ENCODE peak calls at places on chromosomes 7 and 10, in four cellular contexts. One of them, this sample, is unnamed.

GRCh38 chr7:87339373-87339897 is 6.0 kb upstream of the CROT start:
- DNase-seq in astrocyte: no peak
- DNase-seq in kidney epithelial cell: no peak
- DNase-seq in SW 1271: no peak
- DNase-seq in this sample: no peak

GRCh38 chr10:68406815-68407585 is at the start of gene RUFY2:
- DNase-seq in SW 1271: peak
- DNase-seq in astrocyte: peak
- DNase-seq in kidney epithelial cell: no peak
- DNase-seq in this sample: peak

GRCh38 chr7:51035696-51036095 is 253.0 kb upstream of the GRB10 start:
- DNase-seq in astrocyte: peak
- DNase-seq in kidney epithelial cell: no peak
- DNase-seq in SW 1271: no peak
- DNase-seq in this sample: no peak

GRCh38 chr7:158973941-158974785 is 117.8 kb downstream of the DYNC2I1 start:
- DNase-seq in SW 1271: no peak
- DNase-seq in astrocyte: no peak
- DNase-seq in kidney epithelial cell: no peak
- DNase-seq in this sample: no peak

GRCh38 chr7:23863209-23863798 is 153.3 kb downstream of the STK31 start:
- DNase-seq in astrocyte: peak
- DNase-seq in kidney epithelial cell: no peak
- DNase-seq in SW 1271: peak
- DNase-seq in this sample: no peak

GRCh38 chr10:49282879-49283321 is 16.1 kb upstream of the C10orf71 start:
- DNase-seq in SW 1271: no peak
- DNase-seq in kidney epithelial cell: no peak
- DNase-seq in astrocyte: no peak
- DNase-seq in this sample: no peak

GRCh38 chr10:30062090-30062489 is 2.7 kb upstream of the JCAD start:
- DNase-seq in astrocyte: peak
- DNase-seq in kidney epithelial cell: no peak
- DNase-seq in SW 1271: no peak
- DNase-seq in this sample: no peak

GRCh38 chr10:125707852-125708468 is 11.5 kb upstream of the EDRF1 start:
- DNase-seq in kidney epithelial cell: peak
- DNase-seq in astrocyte: peak
- DNase-seq in SW 1271: no peak
- DNase-seq in this sample: no peak

GRCh38 chr7:4689151-4689550 is 7.1 kb downstream of the FOXK1 start:
- DNase-seq in kidney epithelial cell: no peak
- DNase-seq in SW 1271: no peak
- DNase-seq in astrocyte: no peak
- DNase-seq in this sample: no peak

GRCh38 chr7:30278386-30278785 is 6.0 kb upstream of the ZNRF2 start:
- DNase-seq in kidney epithelial cell: no peak
- DNase-seq in astrocyte: no peak
- DNase-seq in SW 1271: no peak
- DNase-seq in this sample: peak

GRCh38 chr7:54397836-54398612 is 144.2 kb upstream of the VSTM2A start:
- DNase-seq in SW 1271: no peak
- DNase-seq in astrocyte: no peak
- DNase-seq in kidney epithelial cell: no peak
- DNase-seq in this sample: no peak

GRCh38 chr7:28643369-28644340 is 231.3 kb downstream of the CREB5 start:
- DNase-seq in kidney epithelial cell: no peak
- DNase-seq in astrocyte: no peak
- DNase-seq in SW 1271: no peak
- DNase-seq in this sample: no peak

GRCh38 chr7:84450802-84451201 is 256.2 kb upstream of the SEMA3A start:
- DNase-seq in astrocyte: no peak
- DNase-seq in SW 1271: no peak
- DNase-seq in kidney epithelial cell: no peak
- DNase-seq in this sample: no peak

GRCh38 chr10:79048639-79049550 is 19.9 kb upstream of the ZMIZ1 start:
- DNase-seq in kidney epithelial cell: no peak
- DNase-seq in SW 1271: no peak
- DNase-seq in astrocyte: no peak
- DNase-seq in this sample: no peak

GRCh38 chr10:131824371-131825149 is 76.2 kb upstream of the PPP2R2D start:
- DNase-seq in SW 1271: no peak
- DNase-seq in astrocyte: no peak
- DNase-seq in kidney epithelial cell: no peak
- DNase-seq in this sample: no peak

GRCh38 chr10:26457088-26457487 is 18.9 kb downstream of the APBB1IP start:
- DNase-seq in SW 1271: no peak
- DNase-seq in astrocyte: no peak
- DNase-seq in kidney epithelial cell: no peak
- DNase-seq in this sample: no peak

GRCh38 chr10:132582795-132583194 is 45.2 kb downstream of the INPP5A start:
- DNase-seq in SW 1271: no peak
- DNase-seq in kidney epithelial cell: no peak
- DNase-seq in astrocyte: no peak
- DNase-seq in this sample: no peak

GRCh38 chr7:129829677-129830631 is 122.8 kb downstream of the UBE2H start:
- DNase-seq in SW 1271: peak
- DNase-seq in kidney epithelial cell: no peak
- DNase-seq in astrocyte: peak
- DNase-seq in this sample: peak

GRCh38 chr7:84447636-84448293 is 253.2 kb upstream of the SEMA3A start:
- DNase-seq in astrocyte: no peak
- DNase-seq in kidney epithelial cell: no peak
- DNase-seq in SW 1271: no peak
- DNase-seq in this sample: no peak

GRCh38 chr7:16466087-16466472 is 542 bp upstream of the SOSTDC1 start:
- DNase-seq in kidney epithelial cell: no peak
- DNase-seq in SW 1271: no peak
- DNase-seq in astrocyte: no peak
- DNase-seq in this sample: no peak

GRCh38 chr10:49657606-49658005 is 21.8 kb upstream of the C10orf53 start:
- DNase-seq in astrocyte: no peak
- DNase-seq in SW 1271: no peak
- DNase-seq in kidney epithelial cell: no peak
- DNase-seq in this sample: no peak

GRCh38 chr7:151437163-151437553 is 2.8 kb downstream of the CRYGN start:
- DNase-seq in astrocyte: no peak
- DNase-seq in SW 1271: no peak
- DNase-seq in kidney epithelial cell: no peak
- DNase-seq in this sample: no peak

GRCh38 chr7:139772837-139773236 is 5.0 kb downstream of the HIPK2 start:
- DNase-seq in kidney epithelial cell: no peak
- DNase-seq in SW 1271: no peak
- DNase-seq in astrocyte: no peak
- DNase-seq in this sample: no peak

GRCh38 chr10:11602919-11603523 is 8.4 kb downstream of the USP6NL start:
- DNase-seq in kidney epithelial cell: no peak
- DNase-seq in astrocyte: peak
- DNase-seq in SW 1271: no peak
- DNase-seq in this sample: peak

GRCh38 chr7:112449353-112449752 is 907 bp upstream of the IFRD1 start:
- DNase-seq in SW 1271: peak
- DNase-seq in astrocyte: peak
- DNase-seq in kidney epithelial cell: no peak
- DNase-seq in this sample: no peak

GRCh38 chr10:79981673-79982485 is 33.0 kb upstream of the SFTPD start:
- DNase-seq in SW 1271: peak
- DNase-seq in kidney epithelial cell: no peak
- DNase-seq in astrocyte: peak
- DNase-seq in this sample: peak

GRCh38 chr10:16439294-16439693 is 2.5 kb downstream of the PTER start:
- DNase-seq in kidney epithelial cell: no peak
- DNase-seq in SW 1271: no peak
- DNase-seq in astrocyte: no peak
- DNase-seq in this sample: no peak

GRCh38 chr10:94630017-94630688 is 53.4 kb upstream of the CYP2C18 start:
- DNase-seq in SW 1271: peak
- DNase-seq in kidney epithelial cell: no peak
- DNase-seq in astrocyte: peak
- DNase-seq in this sample: no peak

GRCh38 chr7:25894902-25895791 is 256.9 kb upstream of the NFE2L3 start:
- DNase-seq in kidney epithelial cell: no peak
- DNase-seq in astrocyte: no peak
- DNase-seq in SW 1271: no peak
- DNase-seq in this sample: peak

GRCh38 chr10:95233377-95234034 is 39.5 kb downstream of the ACSM6 start:
- DNase-seq in astrocyte: no peak
- DNase-seq in kidney epithelial cell: no peak
- DNase-seq in SW 1271: no peak
- DNase-seq in this sample: no peak

GRCh38 chr7:266851-267840 is 22.8 kb upstream of the FOXL3 start:
- DNase-seq in SW 1271: no peak
- DNase-seq in kidney epithelial cell: no peak
- DNase-seq in astrocyte: no peak
- DNase-seq in this sample: no peak

GRCh38 chr10:7300327-7300726 is 110.5 kb downstream of the SFMBT2 start:
- DNase-seq in SW 1271: no peak
- DNase-seq in astrocyte: peak
- DNase-seq in kidney epithelial cell: peak
- DNase-seq in this sample: no peak

GRCh38 chr7:42691030-42691639 is 220.7 kb downstream of the C7orf25 start:
- DNase-seq in astrocyte: peak
- DNase-seq in SW 1271: peak
- DNase-seq in kidney epithelial cell: peak
- DNase-seq in this sample: no peak

GRCh38 chr10:7230956-7231355 is 179.9 kb downstream of the SFMBT2 start:
- DNase-seq in SW 1271: no peak
- DNase-seq in astrocyte: peak
- DNase-seq in kidney epithelial cell: no peak
- DNase-seq in this sample: no peak

GRCh38 chr10:99528256-99528866 is 4.4 kb upstream of the NKX2-3 start:
- DNase-seq in kidney epithelial cell: no peak
- DNase-seq in astrocyte: no peak
- DNase-seq in SW 1271: no peak
- DNase-seq in this sample: no peak

GRCh38 chr10:43815486-43815885 is 166.8 kb upstream of the ZNF32 start:
- DNase-seq in SW 1271: no peak
- DNase-seq in kidney epithelial cell: no peak
- DNase-seq in astrocyte: no peak
- DNase-seq in this sample: no peak

GRCh38 chr10:36023939-36024338 is 381.8 kb upstream of the FZD8 start:
- DNase-seq in astrocyte: peak
- DNase-seq in kidney epithelial cell: peak
- DNase-seq in SW 1271: peak
- DNase-seq in this sample: no peak

GRCh38 chr10:103265712-103266329 is 11.1 kb upstream of the INA start:
- DNase-seq in SW 1271: no peak
- DNase-seq in astrocyte: peak
- DNase-seq in kidney epithelial cell: peak
- DNase-seq in this sample: no peak

GRCh38 chr7:106111671-106112117 is 418 bp downstream of the SYPL1 start:
- DNase-seq in SW 1271: peak
- DNase-seq in kidney epithelial cell: no peak
- DNase-seq in astrocyte: no peak
- DNase-seq in this sample: no peak